ENCODE peak calls at places on chromosomes 4 and X, in four cellular contexts. I is EL, M is GM19239, H is NCI-H1105. O is an unnamed sample.

GRCh38 chr4:67549123-67549522 is 3.8 kb upstream of the CENPC start:
- DNase-seq in I (no peak), M (no peak), H (peak), O (no peak)

GRCh38 chrX:129665916-129666644 is 11.3 kb upstream of the APLN start:
- DNase-seq in I (peak), M (no peak), H (no peak), O (no peak)

GRCh38 chr4:105622269-105622668 is 69.8 kb downstream of the ARHGEF38 start:
- DNase-seq in I (peak), M (no peak), H (no peak), O (no peak)

GRCh38 chrX:64894454-64895038 is 81.7 kb downstream of the ZC4H2 start:
- DNase-seq in I (peak), M (peak), H (no peak), O (peak)

GRCh38 chrX:37320541-37321203 is 28.5 kb upstream of the PRRG1 start:
- DNase-seq in I (no peak), M (no peak), H (no peak), O (no peak)

GRCh38 chr4:128879971-128880370 is 70.5 kb downstream of the JADE1 start:
- DNase-seq in I (no peak), M (no peak), H (no peak), O (no peak)

GRCh38 chr4:2803624-2804448 is 11.0 kb downstream of the SH3BP2 start:
- DNase-seq in I (no peak), M (no peak), H (no peak), O (no peak)

GRCh38 chr4:54233697-54234496 is 4.8 kb downstream of the PDGFRA start:
- DNase-seq in I (peak), M (peak), H (no peak), O (peak)

GRCh38 chr4:36187723-36188333 is 56.5 kb downstream of the ARAP2 start:
- DNase-seq in I (no peak), M (no peak), H (peak), O (peak)

GRCh38 chr4:1201851-1202525 is 29.6 kb upstream of the SPON2 start:
- DNase-seq in I (peak), M (no peak), H (no peak), O (peak)

GRCh38 chr4:97330915-97331314 is 812.4 kb downstream of the STPG2 start:
- DNase-seq in I (no peak), M (no peak), H (no peak), O (no peak)

GRCh38 chrX:11664211-11664888 is 1.4 kb downstream of the ARHGAP6 start:
- DNase-seq in I (peak), M (no peak), H (no peak), O (no peak)

GRCh38 chrX:100895365-100896075 is 21.4 kb upstream of the NOX1 start:
- DNase-seq in I (peak), M (no peak), H (peak), O (peak)

GRCh38 chr4:3303840-3304715 is 11.3 kb downstream of the RGS12 start:
- DNase-seq in I (no peak), M (no peak), H (no peak), O (no peak)

GRCh38 chr4:55675196-55675793 is 39.2 kb upstream of the NMU start:
- DNase-seq in I (no peak), M (no peak), H (no peak), O (no peak)

GRCh38 chrX:68728186-68728585 is 80.7 kb downstream of the STARD8 start:
- DNase-seq in I (no peak), M (no peak), H (no peak), O (no peak)

GRCh38 chrX:126552313-126553022 is at the start of gene DCAF12L1:
- DNase-seq in I (no peak), M (no peak), H (no peak), O (no peak)

GRCh38 chr4:76809594-76810305 is 88.2 kb downstream of the SOWAHB start:
- DNase-seq in I (peak), M (no peak), H (no peak), O (no peak)

GRCh38 chrX:39709364-39709763 is 388.4 kb downstream of the BCOR start:
- DNase-seq in I (no peak), M (no peak), H (no peak), O (no peak)

GRCh38 chr4:151946718-151947117 is 185.9 kb upstream of the GATB start:
- DNase-seq in I (no peak), M (no peak), H (no peak), O (no peak)

GRCh38 chrX:39582091-39582490 is 515.7 kb downstream of the BCOR start:
- DNase-seq in I (peak), M (no peak), H (no peak), O (no peak)

GRCh38 chr4:108881190-108881589 is 118.3 kb upstream of the ETNPPL start:
- DNase-seq in I (peak), M (no peak), H (no peak), O (no peak)